ENCODE peak calls at places on chromosomes 7 and 10, in four cellular contexts. One of them, this sample, is unnamed.

GRCh38 chr7:98922392-98923107 is 44.2 kb downstream of the TRRAP start:
- DNase-seq in IMR-90: peak; percentile 76
- DNase-seq in H1: no peak
- DNase-seq in GM12878: no peak
- DNase-seq in this sample: peak; percentile 83

GRCh38 chr10:12382956-12383531 is 33.7 kb downstream of the CAMK1D start:
- DNase-seq in IMR-90: no peak
- DNase-seq in H1: no peak
- DNase-seq in GM12878: no peak
- DNase-seq in this sample: no peak

GRCh38 chr7:69770613-69771012 is 172.3 kb downstream of the AUTS2 start:
- DNase-seq in IMR-90: no peak
- DNase-seq in H1: no peak
- DNase-seq in GM12878: no peak
- DNase-seq in this sample: no peak

GRCh38 chr7:28686418-28686800 is 271.7 kb downstream of the TRIL start:
- DNase-seq in IMR-90: peak; percentile 79
- DNase-seq in H1: peak; percentile 51
- DNase-seq in GM12878: no peak
- DNase-seq in this sample: no peak

GRCh38 chr7:137977173-137977572 is 24.7 kb downstream of the CREB3L2 start:
- DNase-seq in IMR-90: no peak
- DNase-seq in H1: no peak
- DNase-seq in GM12878: no peak
- DNase-seq in this sample: no peak

GRCh38 chr10:67077376-67077775 is 151.5 kb downstream of the LRRTM3 start:
- DNase-seq in IMR-90: no peak
- DNase-seq in H1: no peak
- DNase-seq in GM12878: no peak
- DNase-seq in this sample: no peak

GRCh38 chr10:69481280-69481679 is 30.0 kb downstream of the TSPAN15 start:
- DNase-seq in IMR-90: no peak
- DNase-seq in H1: no peak
- DNase-seq in GM12878: no peak
- DNase-seq in this sample: no peak

GRCh38 chr10:36725581-36726520 is 399.5 kb upstream of the ANKRD30A start:
- DNase-seq in IMR-90: peak; percentile 88
- DNase-seq in H1: peak; percentile 55
- DNase-seq in GM12878: no peak
- DNase-seq in this sample: peak; percentile 12

GRCh38 chr10:127013251-127013656 is 108.0 kb downstream of the DOCK1 start:
- DNase-seq in IMR-90: no peak
- DNase-seq in H1: no peak
- DNase-seq in GM12878: no peak
- DNase-seq in this sample: no peak

GRCh38 chr10:71349401-71349800 is 30.3 kb downstream of the SLC29A3 start:
- DNase-seq in IMR-90: no peak
- DNase-seq in H1: no peak
- DNase-seq in GM12878: no peak
- DNase-seq in this sample: no peak

GRCh38 chr10:119614686-119615085 is 17.9 kb upstream of the TIAL1 start:
- DNase-seq in IMR-90: no peak
- DNase-seq in H1: no peak
- DNase-seq in GM12878: no peak
- DNase-seq in this sample: no peak

GRCh38 chr10:94677691-94678090 is 5.8 kb upstream of the CYP2C18 start:
- DNase-seq in IMR-90: no peak
- DNase-seq in H1: no peak
- DNase-seq in GM12878: no peak
- DNase-seq in this sample: peak; percentile 53

GRCh38 chr10:118698421-118698820 is 56.3 kb downstream of the CACUL1 start:
- DNase-seq in IMR-90: peak; percentile 72
- DNase-seq in H1: no peak
- DNase-seq in GM12878: peak; percentile 80
- DNase-seq in this sample: peak; percentile 10

GRCh38 chr10:10777723-10778122 is 239.9 kb upstream of the CELF2 start:
- DNase-seq in IMR-90: no peak
- DNase-seq in H1: no peak
- DNase-seq in GM12878: no peak
- DNase-seq in this sample: no peak

GRCh38 chr7:4774804-4775280 is 581 bp upstream of the AP5Z1 start:
- DNase-seq in IMR-90: peak; percentile 75
- DNase-seq in H1: no peak
- DNase-seq in GM12878: no peak
- DNase-seq in this sample: peak; percentile 48

GRCh38 chr10:79400567-79401004 is 44.8 kb downstream of the ZCCHC24 start:
- DNase-seq in IMR-90: no peak
- DNase-seq in H1: peak; percentile 89
- DNase-seq in GM12878: no peak
- DNase-seq in this sample: peak; percentile 37

GRCh38 chr10:28910960-28911359 is 233.6 kb downstream of the BAMBI start:
- DNase-seq in IMR-90: peak; percentile 85
- DNase-seq in H1: no peak
- DNase-seq in GM12878: no peak
- DNase-seq in this sample: no peak

DNA sequence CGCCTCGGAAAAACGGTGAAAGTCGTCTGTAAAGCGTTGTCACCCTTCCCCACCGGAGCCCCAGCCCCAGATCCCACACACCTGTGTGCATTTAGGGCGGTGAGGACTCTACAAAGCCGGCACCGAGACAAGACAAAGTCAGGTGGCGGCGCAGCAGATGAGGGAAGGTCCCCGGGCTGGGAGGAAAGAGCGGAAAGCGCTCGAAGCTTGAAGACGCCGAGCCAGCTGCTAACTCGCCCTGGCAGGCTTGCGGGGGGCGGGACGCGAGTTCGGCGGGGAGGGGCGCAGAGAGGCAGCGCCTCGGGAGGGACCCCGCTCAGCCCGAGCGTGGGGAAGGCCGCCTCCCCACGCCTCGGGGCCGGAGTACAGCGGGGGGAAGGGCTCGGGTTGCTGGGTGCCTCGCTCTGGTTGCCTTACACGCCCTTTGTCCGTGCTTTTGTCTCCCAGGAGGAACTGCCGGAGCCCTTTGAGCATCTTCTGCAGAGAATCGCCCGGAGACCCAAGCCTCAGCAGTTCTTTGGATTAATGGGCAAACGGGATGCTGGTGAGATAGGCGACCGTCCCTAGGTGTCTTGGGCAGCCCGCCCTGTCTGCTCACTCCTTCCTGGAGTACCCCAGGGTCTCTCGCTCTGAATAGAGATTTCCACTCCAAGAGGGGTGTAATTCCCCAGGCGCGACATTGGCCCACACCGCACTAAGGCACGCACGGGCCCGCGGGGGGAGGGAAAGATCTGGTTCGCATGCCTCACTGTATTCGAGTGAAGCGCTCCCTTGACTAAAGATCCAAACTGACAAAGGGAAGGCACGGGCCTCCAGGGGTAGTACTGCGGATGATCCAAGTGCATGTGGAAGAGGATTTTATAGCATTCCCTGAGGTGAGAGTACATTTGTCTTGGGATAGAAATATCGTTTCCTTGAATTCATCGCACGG is 1.7 kb downstream of the TAC1 start:
- DNase-seq in IMR-90: no peak
- DNase-seq in H1: peak; percentile 75
- DNase-seq in GM12878: no peak
- DNase-seq in this sample: no peak
- H3K27me3 ChIP-seq in IMR-90: peaks cover 18% of the 10 kb centered on the region
- H3K27me3 ChIP-seq in H1: peaks cover 33% of the 10 kb centered on the region
- H3K27me3 ChIP-seq in GM12878: peaks cover 14% of the 10 kb centered on the region
- H3K27me3 ChIP-seq in this sample: peaks cover 27% of the 10 kb centered on the region

GRCh38 chr10:77566228-77566627 is 71.4 kb downstream of the KCNMA1 start:
- DNase-seq in IMR-90: peak; percentile 42
- DNase-seq in H1: no peak
- DNase-seq in GM12878: no peak
- DNase-seq in this sample: no peak
- TF ChIP-seq RFX5 in IMR-90: no peak
- TF ChIP-seq RFX5 in H1: no peak
- TF ChIP-seq RFX5 in GM12878: no peak
- TF ChIP-seq RFX5 in this sample: no peak

DNA sequence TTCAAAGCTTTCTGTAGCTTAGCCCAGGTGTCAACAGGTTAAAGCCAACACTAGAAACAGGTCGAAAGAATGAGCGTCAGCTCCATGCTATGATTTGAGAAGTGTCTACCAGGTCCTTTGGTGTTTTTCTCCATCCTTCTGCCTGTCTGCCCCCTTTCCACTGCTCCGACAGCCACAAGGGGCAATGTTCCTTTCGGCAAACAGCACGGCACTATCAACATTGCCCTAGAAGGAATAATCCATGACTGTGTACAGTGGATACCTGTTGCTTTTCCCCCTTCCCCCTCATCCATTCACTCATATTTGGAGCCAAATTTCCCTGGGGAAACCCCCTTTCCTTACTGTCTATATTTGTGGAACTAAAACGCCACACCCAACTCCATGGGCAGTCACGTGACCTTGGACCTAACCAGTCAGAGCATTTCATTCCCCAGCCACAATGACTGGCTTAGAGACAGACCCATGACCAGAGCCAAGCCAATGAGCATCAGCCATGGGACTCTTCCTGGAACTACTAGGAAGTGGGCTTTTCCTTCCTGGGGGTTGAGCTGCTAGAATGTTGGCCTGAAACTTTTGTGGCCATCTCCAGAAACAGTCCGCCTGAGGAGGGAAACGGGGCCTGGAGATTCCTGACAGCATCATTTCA is 51.5 kb downstream of the AFAP1L2 start:
- DNase-seq in IMR-90: no peak
- DNase-seq in H1: no peak
- DNase-seq in GM12878: no peak
- DNase-seq in this sample: no peak
- H3K27me3 ChIP-seq in IMR-90: peaks cover 3% of the 10 kb centered on the region
- H3K27me3 ChIP-seq in H1: no peaks in the 10 kb centered on the region
- H3K27me3 ChIP-seq in GM12878: no peaks in the 10 kb centered on the region
- H3K27me3 ChIP-seq in this sample: peaks cover 13% of the 10 kb centered on the region

GRCh38 chr7:77501165-77501515 is 36.0 kb upstream of the PTPN12 start:
- DNase-seq in IMR-90: no peak
- DNase-seq in H1: no peak
- DNase-seq in GM12878: no peak
- DNase-seq in this sample: no peak

GRCh38 chr7:77498659-77499379 is 38.3 kb upstream of the PTPN12 start:
- DNase-seq in IMR-90: no peak
- DNase-seq in H1: no peak
- DNase-seq in GM12878: no peak
- DNase-seq in this sample: no peak

DNA sequence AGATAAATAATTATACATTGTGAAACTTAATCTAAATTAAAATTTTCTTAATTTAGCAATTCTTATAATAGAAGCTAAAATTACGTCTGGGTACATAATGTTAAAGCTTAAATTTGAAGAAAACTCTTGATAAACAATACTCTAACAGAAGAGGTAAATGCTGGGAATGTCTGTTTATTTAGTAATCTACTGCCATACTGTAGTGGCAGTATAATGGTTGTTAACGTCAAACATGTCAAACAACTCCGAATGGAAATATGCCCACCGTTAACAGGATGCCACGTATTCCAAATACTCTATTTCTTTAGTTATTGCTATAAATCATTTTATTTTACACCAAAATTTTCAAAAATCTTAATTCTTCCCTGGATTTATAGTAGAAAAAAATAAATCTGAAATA is 40.0 kb upstream of the PTPN12 start:
- DNase-seq in IMR-90: no peak
- DNase-seq in H1: no peak
- DNase-seq in GM12878: no peak
- DNase-seq in this sample: no peak
- TF ChIP-seq RFX5 in IMR-90: no peak
- TF ChIP-seq RFX5 in H1: no peak
- TF ChIP-seq RFX5 in GM12878: no peak
- TF ChIP-seq RFX5 in this sample: no peak